ENCODE peak calls at places on chromosomes 11 and 22, in eight cellular contexts. U is H1, L is A549, T is transverse colon, G is HepG2, K is stomach, S is SK-N-SH, C is K562. F is an unnamed sample. For H3K4me1, the result is how much of the 10 kb centered on the place peaks cover.

GRCh38 chr22:33018232-33018864 is 39.8 kb downstream of the SYN3 start:
- DNase-seq in U (peak), L (peak), T (peak), G (peak), K (peak), S (peak), C (peak), F (no peak)

GRCh38 chr11:134662629-134663360 is 250.8 kb upstream of the B3GAT1 start:
- DNase-seq in U (no peak), L (no peak), T (no peak), G (no peak), K (peak), S (no peak), C (no peak), F (peak)

GRCh38 chr11:102306817-102307814 is 10.2 kb upstream of the BIRC3 start:
- DNase-seq in U (no peak), L (peak), T (no peak), G (no peak), K (no peak), S (no peak), C (no peak), F (no peak)

GRCh38 chr11:102494216-102494615 is 36.3 kb downstream of the MMP7 start:
- DNase-seq in U (no peak), L (peak), T (peak), G (peak), K (peak), S (no peak), C (no peak), F (no peak)

GRCh38 chr22:36808611-36809344 is 8.1 kb downstream of the PVALB start:
- DNase-seq in U (no peak), L (no peak), T (no peak), G (no peak), K (no peak), S (no peak), C (no peak), F (no peak)

GRCh38 chr11:121687961-121688566 is 235.3 kb upstream of the SORL1-AS1 start:
- DNase-seq in U (no peak), L (no peak), T (no peak), G (no peak), K (no peak), S (no peak), C (no peak), F (peak)

GRCh38 chr11:123580557-123581275 is 73.7 kb downstream of the SCN3B start:
- DNase-seq in U (peak), L (peak), T (peak), G (peak), K (peak), S (peak), C (peak), F (no peak)

GRCh38 chr11:127713226-127713625 is 712.7 kb upstream of the KIRREL3 start:
- DNase-seq in U (no peak), L (no peak), T (no peak), G (no peak), K (no peak), S (no peak), C (no peak), F (no peak)

GRCh38 chr11:131195801-131196517 is 174.5 kb upstream of the NTM start:
- DNase-seq in U (no peak), L (no peak), T (peak), G (no peak), K (peak), S (peak), C (no peak), F (peak)

GRCh38 chr22:39627208-39627607 is 56.7 kb downstream of the CACNA1I start:
- DNase-seq in U (no peak), L (no peak), T (no peak), G (no peak), K (no peak), S (no peak), C (no peak), F (no peak)

GRCh38 chr22:27370281-27370680 is 431.3 kb downstream of the MN1 start:
- DNase-seq in U (no peak), L (no peak), T (no peak), G (no peak), K (no peak), S (no peak), C (no peak), F (no peak)

GRCh38 chr11:87600938-87601337 is 563.2 kb downstream of the TMEM135 start:
- DNase-seq in U (no peak), L (no peak), T (no peak), G (no peak), K (no peak), S (no peak), C (no peak), F (no peak)

GRCh38 chr11:61958590-61958989 is 8.4 kb downstream of the BEST1 start:
- DNase-seq in U (no peak), L (no peak), T (no peak), G (no peak), K (no peak), S (no peak), C (no peak), F (no peak)

GRCh38 chr11:103349595-103349994 is 240.4 kb downstream of the DYNC2H1 start:
- DNase-seq in U (no peak), L (no peak), T (no peak), G (no peak), K (no peak), S (no peak), C (no peak), F (no peak)

GRCh38 chr11:13667245-13667644 is 1.2 kb upstream of the FAR1 start:
- DNase-seq in U (no peak), L (no peak), T (no peak), G (no peak), K (no peak), S (no peak), C (no peak), F (no peak)

GRCh38 chr22:30186535-30186934 is 60.0 kb downstream of the LIF start:
- DNase-seq in U (no peak), L (peak), T (no peak), G (peak), K (no peak), S (no peak), C (no peak), F (no peak)
- TF ChIP-seq EP300 in U (no peak), L (no peak), T (no peak), G (peak), K (no peak), S (no peak), C (no peak), F (no peak)

GRCh38 chr11:35347921-35348331 is 71.4 kb downstream of the SLC1A2 start:
- DNase-seq in U (no peak), L (no peak), T (no peak), G (no peak), K (no peak), S (peak), C (no peak), F (no peak)
- H3K4me1 ChIP-seq in U (under half), L (under half), T (under half), G (under half), K (under half), S (under half), C (under half), F (under half)

DNA sequence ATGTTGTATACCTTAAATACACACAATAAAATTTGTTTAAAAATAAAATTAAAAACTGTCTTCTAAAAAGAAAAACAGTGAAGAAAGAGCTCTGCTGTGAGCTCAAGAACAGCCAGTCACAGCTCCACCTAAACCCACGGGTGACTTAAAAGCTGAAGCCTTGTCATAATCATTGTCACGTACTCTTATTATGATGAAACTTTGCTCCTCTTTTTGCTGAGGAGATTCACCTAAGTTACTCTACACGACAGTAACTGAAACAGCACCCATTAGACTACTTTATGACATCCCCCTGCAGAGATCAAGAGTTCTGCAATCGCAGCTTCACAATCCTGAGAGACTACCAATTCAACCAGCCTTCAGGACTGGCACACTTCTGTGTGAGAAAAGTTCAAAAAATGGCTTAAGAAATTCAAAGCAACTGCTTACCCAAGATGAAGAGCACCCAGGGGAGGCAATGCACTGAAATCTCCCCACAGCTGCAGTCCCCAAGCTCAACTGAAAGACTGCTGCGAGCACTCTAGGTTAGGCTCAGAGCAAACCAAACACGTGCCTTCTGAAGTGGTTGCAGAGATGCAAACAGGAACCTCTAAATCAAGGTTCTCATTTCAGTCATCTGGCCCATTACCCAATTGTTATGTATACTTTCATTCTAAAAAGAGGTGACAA is at the start of gene JAML:
- DNase-seq in U (no peak), L (no peak), T (peak), G (no peak), K (peak), S (no peak), C (no peak), F (no peak)
- TF ChIP-seq EP300 in U (no peak), L (no peak), T (no peak), G (no peak), K (no peak), S (no peak), C (no peak), F (no peak)

DNA sequence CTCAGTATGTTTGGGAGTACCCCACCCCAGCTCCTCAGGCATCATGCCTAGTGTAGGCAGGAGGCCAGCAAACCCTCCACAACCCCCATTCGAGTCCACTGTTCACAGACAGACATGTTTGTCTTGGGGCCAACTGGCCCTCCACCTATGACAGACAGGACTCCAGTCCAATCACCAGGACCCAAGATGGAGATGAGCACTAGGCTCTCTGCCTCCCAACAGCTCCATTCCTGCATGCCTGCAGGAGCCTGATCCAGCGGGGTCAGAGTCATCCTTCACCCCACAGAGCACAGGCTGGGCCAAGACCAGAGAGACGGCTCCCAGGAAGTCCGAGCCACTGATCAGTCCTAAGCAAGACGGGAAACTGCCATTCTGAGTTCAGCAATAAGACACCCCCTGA is 39.6 kb downstream of the RPL27A start:
- DNase-seq in U (no peak), L (peak), T (no peak), G (peak), K (no peak), S (no peak), C (peak), F (peak)
- H3K4me1 ChIP-seq in U (under half), L (half or more), T (under half), G (half or more), K (half or more), S (half or more), C (under half), F (half or more)

DNA sequence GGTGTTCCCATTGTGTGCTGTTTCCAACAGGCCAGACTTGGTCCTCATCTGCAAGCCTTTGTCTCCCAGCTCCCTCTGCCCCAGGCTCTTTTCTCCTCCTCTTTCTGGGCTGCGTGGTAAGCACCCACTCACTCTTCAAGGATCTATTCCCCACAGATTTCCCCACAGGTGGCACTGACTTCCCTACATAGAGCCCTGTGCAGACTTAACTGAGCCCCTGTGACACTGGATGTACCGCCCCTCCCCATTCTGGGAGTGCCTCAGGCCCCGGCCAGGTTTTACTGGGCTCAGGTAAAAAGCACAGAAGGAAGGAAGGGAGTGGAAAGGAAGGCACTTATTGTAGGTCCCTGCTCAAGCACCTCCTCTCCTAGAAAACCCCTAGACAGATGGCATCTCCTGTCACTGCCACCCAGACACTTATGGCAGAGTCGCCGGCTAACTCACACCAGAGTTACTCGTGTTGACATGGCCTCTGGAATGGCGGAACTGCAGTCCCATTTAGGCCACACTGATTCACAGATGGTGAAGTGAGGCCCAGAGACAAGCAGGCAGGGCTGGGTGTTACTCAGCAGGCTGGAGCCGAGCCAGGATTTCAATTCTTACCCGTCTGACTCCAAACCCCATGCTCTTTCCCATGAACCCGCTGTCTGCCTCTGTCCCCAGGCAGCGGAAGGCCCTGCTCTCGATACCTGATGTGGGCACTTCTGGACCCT is 47.2 kb downstream of the LRRC32 start:
- DNase-seq in U (no peak), L (no peak), T (no peak), G (no peak), K (no peak), S (no peak), C (peak), F (peak)
- TF ChIP-seq EP300 in U (no peak), L (no peak), T (no peak), G (no peak), K (no peak), S (no peak), C (no peak), F (no peak)

F was measured in sigmoid colon.